ENCODE peak calls at places on chromosomes 5 and 9, in eight cellular contexts. E, M, Y, I, O, F, V and A are unnamed samples.

GRCh38 chr5:55585266-55585610 is 50.5 kb upstream of the PLPP1 start:
- DNase-seq in Y (no peak), F (no peak), I (no peak), V (no peak), E (no peak), O (no peak), M (no peak), A (no peak)

GRCh38 chr9:91047529-91047928 is 245.9 kb downstream of the SYK start:
- DNase-seq in E (no peak), F (no peak), Y (no peak), V (peak; percentile 50), O (no peak), M (no peak), I (no peak), A (no peak)

GRCh38 chr9:31304576-31304975 is 1079.9 kb upstream of the ACO1 start:
- DNase-seq in V (no peak), M (no peak), O (no peak), F (no peak), Y (no peak), E (no peak), I (peak; percentile 91), A (peak; percentile 69)

GRCh38 chr9:36791204-36791948 is 218.7 kb downstream of the MELK start:
- DNase-seq in V (no peak), F (no peak), E (no peak), M (no peak), O (peak; percentile 53), I (no peak), Y (no peak), A (no peak)

GRCh38 chr9:112569186-112569585 is 82.6 kb downstream of the KIAA1958 start:
- DNase-seq in F (no peak), Y (no peak), M (no peak), E (no peak), O (no peak), I (no peak), V (no peak), A (peak; percentile 89)

GRCh38 chr5:176560364-176560763 is 11.2 kb downstream of the CDHR2 start:
- DNase-seq in M (no peak), V (no peak), O (peak; percentile 35), I (no peak), F (no peak), E (no peak), Y (no peak), A (no peak)

GRCh38 chr9:112166176-112167140 is 8.6 kb downstream of the SUSD1 start:
- DNase-seq in V (no peak), E (no peak), Y (no peak), M (no peak), I (peak; percentile 40), F (peak; percentile 47), O (peak; percentile 50), A (peak; percentile 76)

GRCh38 chr5:56175028-56175427 is 58.1 kb downstream of the ANKRD55 start:
- DNase-seq in V (no peak), I (no peak), O (no peak), M (no peak), E (no peak), Y (no peak), F (no peak), A (no peak)

GRCh38 chr5:17248999-17249634 is 31.7 kb downstream of the BASP1 start:
- DNase-seq in Y (no peak), V (no peak), I (peak; percentile 98), O (no peak), E (no peak), M (no peak), F (no peak), A (peak; percentile 96)

DNA sequence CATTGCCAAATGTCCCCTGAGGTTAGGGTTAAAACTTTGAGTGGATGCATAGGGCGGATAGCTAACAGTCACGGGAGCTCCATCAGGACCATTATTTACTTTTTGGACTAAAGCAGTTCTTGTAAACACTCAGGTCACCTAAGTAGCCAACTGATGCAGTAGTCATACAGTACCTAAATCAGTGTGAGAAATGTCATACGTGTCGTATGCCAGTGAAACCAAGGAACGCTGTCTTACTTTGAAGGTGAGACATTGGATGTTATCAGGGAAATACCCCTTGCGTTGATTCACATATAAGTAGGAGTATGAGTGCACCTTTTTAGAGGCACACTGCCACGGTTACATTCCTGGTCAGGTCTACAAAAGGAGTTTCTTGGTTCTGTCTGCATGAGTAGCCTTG is 101.9 kb downstream of the LNPEP start:
- DNase-seq in V (no peak), I (no peak), F (no peak), M (no peak), E (no peak), O (no peak), Y (no peak), A (no peak)
- H3K27me3 ChIP-seq in V (no peaks in the 10 kb centered on the region), I (no peaks in the 10 kb centered on the region), F (no peaks in the 10 kb centered on the region), M (no peaks in the 10 kb centered on the region), E (no peaks in the 10 kb centered on the region), O (no peaks in the 10 kb centered on the region), Y (no peaks in the 10 kb centered on the region), A (no peaks in the 10 kb centered on the region)

GRCh38 chr5:136022965-136023364 is 5.8 kb upstream of the TGFBI start:
- DNase-seq in F (no peak), V (no peak), M (no peak), E (no peak), O (peak; percentile 29), I (no peak), Y (no peak), A (no peak)
- H3K4me1 ChIP-seq in F (peaks cover 35% of the 10 kb centered on the region), V (no peaks in the 10 kb centered on the region), M (no peaks in the 10 kb centered on the region), E (peaks cover 21% of the 10 kb centered on the region), O (no peaks in the 10 kb centered on the region), I (peaks cover 5% of the 10 kb centered on the region), Y (peaks cover 36% of the 10 kb centered on the region), A (peaks cover 67% of the 10 kb centered on the region)

DNA sequence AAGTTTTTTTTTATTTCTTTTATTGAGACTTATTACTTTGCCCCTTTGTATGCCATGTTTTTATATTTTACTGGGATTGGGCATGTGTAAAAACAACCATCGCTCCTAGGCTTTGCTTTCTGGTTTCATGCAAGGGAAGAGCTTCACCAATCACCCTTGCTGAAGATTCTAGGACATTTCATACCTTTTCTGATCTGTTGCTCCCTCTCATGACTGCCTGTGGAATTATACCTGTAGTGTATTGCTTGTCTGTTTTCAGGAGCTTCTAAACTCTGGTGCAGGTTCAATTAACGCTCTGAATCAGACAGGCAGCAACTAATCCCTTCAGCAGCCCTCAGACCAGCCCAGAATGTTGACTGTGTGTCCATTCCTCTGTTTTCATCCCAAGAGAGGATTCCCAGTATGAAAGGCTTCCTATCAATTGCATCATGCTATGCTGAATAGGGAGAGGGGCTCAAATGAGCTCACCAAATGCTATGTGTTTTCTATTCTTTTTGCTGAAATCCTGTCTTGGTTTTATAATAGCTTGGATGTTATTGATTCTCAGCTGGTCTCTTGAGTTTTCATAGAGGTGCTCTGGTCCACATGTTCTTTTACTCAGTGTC is 572.9 kb upstream of the CDH6 start:
- DNase-seq in V (no peak), M (no peak), E (no peak), Y (no peak), O (no peak), F (peak; percentile 50), I (no peak), A (no peak)
- H3K9me3 ChIP-seq in V (no peaks in the 10 kb centered on the region), M (no peaks in the 10 kb centered on the region), E (peaks cover 50% of the 10 kb centered on the region), Y (peaks cover 40% of the 10 kb centered on the region), O (no peaks in the 10 kb centered on the region), F (no peaks in the 10 kb centered on the region), I (peaks cover 23% of the 10 kb centered on the region), A (no peaks in the 10 kb centered on the region)

GRCh38 chr9:133584559-133585476 is 24.4 kb downstream of the FAM163B start:
- DNase-seq in E (peak; percentile 56), V (peak; percentile 82), M (no peak), Y (peak; percentile 66), I (peak; percentile 41), F (no peak), O (peak; percentile 75), A (no peak)
- H3K27me3 ChIP-seq in E (peaks cover 15% of the 10 kb centered on the region), V (no peaks in the 10 kb centered on the region), M (no peaks in the 10 kb centered on the region), Y (peaks cover 40% of the 10 kb centered on the region), I (peaks cover 72% of the 10 kb centered on the region), F (peaks cover 21% of the 10 kb centered on the region), O (no peaks in the 10 kb centered on the region), A (peaks cover 80% of the 10 kb centered on the region)

GRCh38 chr5:172183881-172184280 is 4.1 kb downstream of the STK10 start:
- DNase-seq in E (no peak), O (no peak), Y (no peak), V (no peak), I (no peak), M (no peak), F (no peak), A (no peak)
- H3K4me1 ChIP-seq in E (peaks cover 13% of the 10 kb centered on the region), O (peaks cover 7% of the 10 kb centered on the region), Y (peaks cover 84% of the 10 kb centered on the region), V (peaks cover 32% of the 10 kb centered on the region), I (peaks cover 26% of the 10 kb centered on the region), M (no peaks in the 10 kb centered on the region), F (peaks cover 33% of the 10 kb centered on the region), A (peaks cover 29% of the 10 kb centered on the region)

GRCh38 chr5:178818094-178818493 is 41.7 kb upstream of the ZNF354B start:
- DNase-seq in O (no peak), Y (no peak), F (no peak), E (no peak), V (no peak), M (no peak), I (no peak), A (no peak)
- H3K9me3 ChIP-seq in O (peaks cover 13% of the 10 kb centered on the region), Y (no peaks in the 10 kb centered on the region), F (no peaks in the 10 kb centered on the region), E (no peaks in the 10 kb centered on the region), V (no peaks in the 10 kb centered on the region), M (no peaks in the 10 kb centered on the region), I (peaks cover 7% of the 10 kb centered on the region), A (no peaks in the 10 kb centered on the region)